ENCODE peak calls at places on chromosomes 5 and 9, in four cellular contexts. One of them, this sample, is unnamed.

GRCh38 chr5:151870820-151871219 is 53.8 kb downstream of the GLRA1 start:
- DNase-seq in fibroblast of lung: peak; percentile 74
- DNase-seq in fibroblast of the aortic adventitia: no peak
- DNase-seq in dorsolateral prefrontal cortex: no peak
- DNase-seq in this sample: peak; percentile 80

GRCh38 chr9:121566401-121567141 is 66.9 kb upstream of the GGTA1 start:
- DNase-seq in fibroblast of the aortic adventitia: peak; percentile 60
- DNase-seq in fibroblast of lung: peak; percentile 79
- DNase-seq in dorsolateral prefrontal cortex: peak; percentile 61
- DNase-seq in this sample: peak; percentile 41

GRCh38 chr5:124803617-124804331 is 57.3 kb upstream of the ZNF608 start:
- DNase-seq in fibroblast of the aortic adventitia: no peak
- DNase-seq in dorsolateral prefrontal cortex: no peak
- DNase-seq in fibroblast of lung: no peak
- DNase-seq in this sample: no peak

GRCh38 chr9:126233913-126234525 is 92.6 kb upstream of the MVB12B start:
- DNase-seq in fibroblast of the aortic adventitia: no peak
- DNase-seq in dorsolateral prefrontal cortex: no peak
- DNase-seq in fibroblast of lung: no peak
- DNase-seq in this sample: no peak

GRCh38 chr5:85140471-85140870 is 755.8 kb upstream of the EDIL3 start:
- DNase-seq in fibroblast of lung: no peak
- DNase-seq in dorsolateral prefrontal cortex: no peak
- DNase-seq in fibroblast of the aortic adventitia: no peak
- DNase-seq in this sample: no peak

GRCh38 chr5:177357459-177358332 is at the start of gene RGS14:
- DNase-seq in fibroblast of the aortic adventitia: no peak
- DNase-seq in dorsolateral prefrontal cortex: no peak
- DNase-seq in fibroblast of lung: peak; percentile 64
- DNase-seq in this sample: peak; percentile 32

GRCh38 chr5:37771731-37772130 is 68.1 kb downstream of the GDNF start:
- DNase-seq in fibroblast of the aortic adventitia: peak; percentile 95
- DNase-seq in dorsolateral prefrontal cortex: no peak
- DNase-seq in fibroblast of lung: peak; percentile 100
- DNase-seq in this sample: peak; percentile 100

GRCh38 chr5:56302027-56302426 is 68.9 kb upstream of the ANKRD55 start:
- DNase-seq in fibroblast of lung: peak; percentile 51
- DNase-seq in fibroblast of the aortic adventitia: no peak
- DNase-seq in dorsolateral prefrontal cortex: no peak
- DNase-seq in this sample: no peak

GRCh38 chr5:139671096-139671841 is 23.1 kb downstream of the CXXC5 start:
- DNase-seq in dorsolateral prefrontal cortex: peak; percentile 51
- DNase-seq in fibroblast of lung: peak; percentile 71
- DNase-seq in fibroblast of the aortic adventitia: no peak
- DNase-seq in this sample: no peak

GRCh38 chr5:26388946-26389345 is 649.4 kb downstream of the CDH9 start:
- DNase-seq in fibroblast of lung: peak; percentile 17
- DNase-seq in dorsolateral prefrontal cortex: no peak
- DNase-seq in fibroblast of the aortic adventitia: no peak
- DNase-seq in this sample: no peak

GRCh38 chr5:69502375-69503143 is 10.0 kb downstream of the OCLN start:
- DNase-seq in fibroblast of the aortic adventitia: peak; percentile 66
- DNase-seq in dorsolateral prefrontal cortex: no peak
- DNase-seq in fibroblast of lung: peak; percentile 86
- DNase-seq in this sample: peak; percentile 70

GRCh38 chr9:133374612-133375115 is 1.2 kb downstream of the SURF4 start:
- DNase-seq in fibroblast of lung: peak; percentile 81
- DNase-seq in fibroblast of the aortic adventitia: peak; percentile 64
- DNase-seq in dorsolateral prefrontal cortex: no peak
- DNase-seq in this sample: peak; percentile 69

GRCh38 chr5:102811962-102812361 is 56.9 kb downstream of the PAM start:
- DNase-seq in fibroblast of lung: peak; percentile 52
- DNase-seq in fibroblast of the aortic adventitia: peak; percentile 28
- DNase-seq in dorsolateral prefrontal cortex: no peak
- DNase-seq in this sample: peak; percentile 34

GRCh38 chr9:137435381-137435891 is 5.7 kb downstream of the ENTPD8 start:
- DNase-seq in fibroblast of lung: no peak
- DNase-seq in fibroblast of the aortic adventitia: no peak
- DNase-seq in dorsolateral prefrontal cortex: no peak
- DNase-seq in this sample: no peak

GRCh38 chr5:124102491-124102890 is 590.5 kb downstream of the CSNK1G3 start:
- DNase-seq in fibroblast of the aortic adventitia: no peak
- DNase-seq in fibroblast of lung: peak; percentile 18
- DNase-seq in dorsolateral prefrontal cortex: no peak
- DNase-seq in this sample: no peak

GRCh38 chr9:133495327-133496293 is 16.7 kb upstream of the SLC2A6 start:
- DNase-seq in fibroblast of the aortic adventitia: no peak
- DNase-seq in fibroblast of lung: no peak
- DNase-seq in dorsolateral prefrontal cortex: no peak
- DNase-seq in this sample: no peak

GRCh38 chr9:27129221-27129620 is 20.2 kb downstream of the TEK start:
- DNase-seq in fibroblast of lung: no peak
- DNase-seq in fibroblast of the aortic adventitia: peak; percentile 24
- DNase-seq in dorsolateral prefrontal cortex: no peak
- DNase-seq in this sample: no peak

GRCh38 chr5:115432691-115433090 is 111.9 kb downstream of the FEM1C start:
- DNase-seq in dorsolateral prefrontal cortex: no peak
- DNase-seq in fibroblast of the aortic adventitia: peak; percentile 33
- DNase-seq in fibroblast of lung: peak; percentile 76
- DNase-seq in this sample: no peak

GRCh38 chr9:72485821-72486605 is 35.4 kb upstream of the TMC1 start:
- DNase-seq in fibroblast of the aortic adventitia: peak; percentile 55
- DNase-seq in dorsolateral prefrontal cortex: no peak
- DNase-seq in fibroblast of lung: peak; percentile 78
- DNase-seq in this sample: peak; percentile 48

GRCh38 chr9:32841314-32841713 is 58.0 kb downstream of the TMEM215 start:
- DNase-seq in dorsolateral prefrontal cortex: no peak
- DNase-seq in fibroblast of the aortic adventitia: no peak
- DNase-seq in fibroblast of lung: no peak
- DNase-seq in this sample: no peak
- H3K4me3 ChIP-seq in dorsolateral prefrontal cortex: no peak overlapping the region
- H3K4me3 ChIP-seq in fibroblast of the aortic adventitia: no peak overlapping the region
- H3K4me3 ChIP-seq in fibroblast of lung: no peak overlapping the region
- H3K4me3 ChIP-seq in this sample: no peak overlapping the region

GRCh38 chr5:19001054-19001453 is 986.9 kb downstream of the CDH18 start:
- DNase-seq in dorsolateral prefrontal cortex: no peak
- DNase-seq in fibroblast of the aortic adventitia: no peak
- DNase-seq in fibroblast of lung: no peak
- DNase-seq in this sample: no peak

GRCh38 chr5:19001527-19001926 is 986.5 kb downstream of the CDH18 start:
- DNase-seq in fibroblast of lung: no peak
- DNase-seq in fibroblast of the aortic adventitia: no peak
- DNase-seq in dorsolateral prefrontal cortex: no peak
- DNase-seq in this sample: no peak

GRCh38 chr5:18999478-18999877 is 988.5 kb downstream of the CDH18 start:
- DNase-seq in fibroblast of the aortic adventitia: no peak
- DNase-seq in dorsolateral prefrontal cortex: no peak
- DNase-seq in fibroblast of lung: no peak
- DNase-seq in this sample: no peak

DNA sequence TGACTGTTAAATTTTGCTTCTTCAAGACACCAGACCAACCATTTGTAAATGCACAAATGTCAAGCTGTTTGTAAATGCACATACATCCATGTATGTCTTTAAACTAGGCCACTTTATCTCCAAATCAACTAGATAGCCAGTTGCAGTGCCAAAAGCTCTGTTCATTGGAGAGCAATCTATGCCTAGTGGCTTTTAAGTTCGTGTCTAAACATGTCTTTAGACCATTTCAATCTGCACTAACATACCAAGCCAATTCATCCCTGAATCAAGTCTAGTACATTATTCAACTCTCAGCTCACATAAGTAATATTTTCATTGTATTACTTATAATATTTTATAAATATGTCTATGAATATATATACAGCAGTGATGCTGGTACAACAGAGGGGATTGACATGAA is 985.9 kb downstream of the CDH18 start:
- DNase-seq in dorsolateral prefrontal cortex: no peak
- DNase-seq in fibroblast of lung: no peak
- DNase-seq in fibroblast of the aortic adventitia: no peak
- DNase-seq in this sample: no peak
- TF ChIP-seq CTCF in dorsolateral prefrontal cortex: no peak
- TF ChIP-seq CTCF in fibroblast of lung: no peak
- TF ChIP-seq CTCF in fibroblast of the aortic adventitia: no peak
- TF ChIP-seq CTCF in this sample: no peak

DNA sequence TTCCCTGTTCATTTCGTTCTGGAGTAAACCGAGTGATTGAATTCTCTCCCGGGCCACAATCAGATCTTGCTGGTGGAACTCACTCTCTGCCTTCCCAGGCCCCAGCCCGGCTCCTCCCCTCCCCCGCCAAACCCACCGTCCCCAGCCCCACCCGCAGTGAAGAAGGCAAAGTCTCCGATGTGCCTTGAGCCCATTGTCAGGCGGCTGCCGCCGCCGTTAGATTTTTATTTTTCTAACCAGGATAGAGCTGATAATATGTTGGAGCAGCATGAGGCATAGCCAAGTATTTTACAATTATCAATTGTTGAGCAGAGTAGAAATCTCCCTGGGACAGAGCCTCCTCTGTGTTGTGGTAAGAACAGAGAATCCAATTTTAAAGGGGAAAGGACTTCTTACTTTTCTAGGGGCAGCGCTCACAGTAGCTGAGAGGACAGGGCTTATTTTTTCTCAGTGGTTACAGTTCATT is 1.2 kb downstream of the PSAT1 start:
- DNase-seq in fibroblast of lung: no peak
- DNase-seq in fibroblast of the aortic adventitia: no peak
- DNase-seq in dorsolateral prefrontal cortex: no peak
- DNase-seq in this sample: no peak
- H3K4me3 ChIP-seq in fibroblast of lung: peak overlapping the region; percentile 90
- H3K4me3 ChIP-seq in fibroblast of the aortic adventitia: peak overlapping the region; percentile 95
- H3K4me3 ChIP-seq in dorsolateral prefrontal cortex: peak overlapping the region; percentile 86
- H3K4me3 ChIP-seq in this sample: peak overlapping the region; percentile 100

DNA sequence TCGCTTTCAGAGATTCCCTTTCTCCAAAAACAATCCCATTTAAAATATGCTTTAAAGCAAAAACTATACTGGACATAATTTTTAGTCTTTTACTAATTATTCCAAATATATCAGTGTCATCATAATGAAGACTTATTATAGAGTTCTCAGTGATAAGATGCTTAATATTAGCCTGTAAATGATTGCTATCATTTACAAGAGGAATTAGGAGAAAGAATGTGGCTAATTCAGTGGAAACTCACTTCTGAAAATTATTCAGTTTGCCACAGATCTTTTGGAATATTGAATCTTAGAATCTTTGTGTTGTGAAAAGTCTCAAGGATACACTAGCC is 24.7 kb upstream of the GLRX start:
- DNase-seq in fibroblast of the aortic adventitia: no peak
- DNase-seq in dorsolateral prefrontal cortex: no peak
- DNase-seq in fibroblast of lung: no peak
- DNase-seq in this sample: no peak
- TF ChIP-seq CTCF in fibroblast of the aortic adventitia: no peak
- TF ChIP-seq CTCF in dorsolateral prefrontal cortex: peak; percentile 12
- TF ChIP-seq CTCF in fibroblast of lung: no peak
- TF ChIP-seq CTCF in this sample: no peak

GRCh38 chr9:78676009-78676408 is 379.1 kb downstream of the PSAT1 start:
- DNase-seq in dorsolateral prefrontal cortex: no peak
- DNase-seq in fibroblast of lung: peak; percentile 79
- DNase-seq in fibroblast of the aortic adventitia: no peak
- DNase-seq in this sample: peak; percentile 64
- H3K4me3 ChIP-seq in dorsolateral prefrontal cortex: no peak overlapping the region
- H3K4me3 ChIP-seq in fibroblast of lung: no peak overlapping the region
- H3K4me3 ChIP-seq in fibroblast of the aortic adventitia: no peak overlapping the region
- H3K4me3 ChIP-seq in this sample: no peak overlapping the region

DNA sequence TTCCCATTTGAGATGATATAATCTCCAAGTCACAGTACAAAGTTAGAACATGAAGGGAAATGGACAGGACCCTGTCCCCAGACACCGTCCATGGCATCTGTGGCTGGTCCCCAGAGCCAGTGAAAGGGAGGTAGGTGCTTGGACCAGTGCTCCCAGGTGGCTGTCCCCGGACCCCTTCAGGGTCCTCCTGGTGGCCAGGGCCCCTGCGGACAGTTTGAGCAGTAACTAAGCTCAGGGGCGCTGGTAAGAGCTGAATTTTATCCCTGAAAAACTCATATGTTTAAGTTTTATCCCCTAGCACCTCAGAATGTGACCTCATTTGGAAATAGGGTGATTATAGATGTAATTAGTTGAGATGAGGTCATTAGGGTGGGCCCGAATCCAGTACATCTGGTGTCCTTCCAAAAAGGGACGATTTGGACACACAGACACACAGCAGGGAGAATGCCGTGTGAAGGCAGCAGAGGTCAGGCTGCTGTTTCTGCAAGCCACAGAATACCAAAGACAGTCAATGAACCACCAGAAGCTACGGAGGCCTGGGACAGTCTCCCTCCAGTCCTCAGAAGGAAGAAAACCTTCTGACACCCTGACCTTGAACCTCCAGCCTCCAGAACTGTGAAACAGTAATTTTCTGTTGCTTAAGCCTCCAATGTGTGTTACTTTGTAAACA is 185.0 kb downstream of the ATPSCKMT start:
- DNase-seq in fibroblast of lung: no peak
- DNase-seq in dorsolateral prefrontal cortex: no peak
- DNase-seq in fibroblast of the aortic adventitia: no peak
- DNase-seq in this sample: peak; percentile 49
- TF ChIP-seq CTCF in fibroblast of lung: no peak
- TF ChIP-seq CTCF in dorsolateral prefrontal cortex: no peak
- TF ChIP-seq CTCF in fibroblast of the aortic adventitia: no peak
- TF ChIP-seq CTCF in this sample: no peak

GRCh38 chr5:66554211-66554610 is 42.0 kb upstream of the MAST4 start:
- DNase-seq in dorsolateral prefrontal cortex: no peak
- DNase-seq in fibroblast of the aortic adventitia: peak; percentile 29
- DNase-seq in fibroblast of lung: peak; percentile 93
- DNase-seq in this sample: no peak
- H3K4me3 ChIP-seq in dorsolateral prefrontal cortex: no peak overlapping the region
- H3K4me3 ChIP-seq in fibroblast of the aortic adventitia: no peak overlapping the region
- H3K4me3 ChIP-seq in fibroblast of lung: no peak overlapping the region
- H3K4me3 ChIP-seq in this sample: no peak overlapping the region